ENCODE peak calls at places on chromosomes 11 and 22, in six cellular contexts. H, U, Z, Q, E and K are unnamed samples. For H3K9me3, the result is how much of the 10 kb centered on the place peaks cover.

GRCh38 chr11:118625036-118625690 is 17.7 kb downstream of the PHLDB1 start:
- DNase-seq in H (peak), U (no peak), Z (no peak), Q (no peak), E (no peak), K (no peak)

GRCh38 chr22:28027453-28028448 is 108.7 kb upstream of the PITPNB start:
- DNase-seq in H (peak), U (no peak), Z (no peak), Q (no peak), E (peak), K (no peak)

GRCh38 chr11:99739464-99740089 is 718.8 kb downstream of the CNTN5 start:
- DNase-seq in H (no peak), U (peak), Z (no peak), Q (no peak), E (peak), K (no peak)

GRCh38 chr22:43387815-43388214 is 24.0 kb upstream of the MPPED1 start:
- DNase-seq in H (peak), U (peak), Z (no peak), Q (no peak), E (no peak), K (no peak)

GRCh38 chr11:33643167-33643817 is 57.3 kb downstream of the C11orf91 start:
- DNase-seq in H (no peak), U (peak), Z (no peak), Q (no peak), E (no peak), K (no peak)

GRCh38 chr11:110518809-110519514 is 89.2 kb downstream of the FDX1 start:
- DNase-seq in H (no peak), U (no peak), Z (no peak), Q (no peak), E (peak), K (no peak)

GRCh38 chr22:46052331-46052771 is 75.4 kb upstream of the WNT7B start:
- DNase-seq in H (peak), U (peak), Z (no peak), Q (no peak), E (no peak), K (no peak)

GRCh38 chr11:11502303-11502828 is 119.4 kb downstream of the GALNT18 start:
- DNase-seq in H (no peak), U (no peak), Z (no peak), Q (no peak), E (no peak), K (no peak)

GRCh38 chr11:67545280-67545679 is 22.0 kb upstream of the CABP2 start:
- DNase-seq in H (no peak), U (peak), Z (no peak), Q (no peak), E (peak), K (no peak)

GRCh38 chr22:30241576-30242371 is 4.8 kb downstream of the LIF start:
- DNase-seq in H (no peak), U (no peak), Z (no peak), Q (no peak), E (peak), K (no peak)

GRCh38 chr11:75078233-75078632 is 18.4 kb downstream of the OR2AT4 start:
- DNase-seq in H (no peak), U (no peak), Z (no peak), Q (no peak), E (no peak), K (no peak)

GRCh38 chr22:36546932-36547331 is 18.0 kb upstream of the EIF3D start:
- DNase-seq in H (no peak), U (no peak), Z (no peak), Q (no peak), E (peak), K (no peak)

GRCh38 chr11:6705905-6706535 is 22.9 kb upstream of the MRPL17 start:
- DNase-seq in H (no peak), U (peak), Z (peak), Q (no peak), E (peak), K (peak)

GRCh38 chr22:42938976-42939375 is 76.0 kb downstream of the PACSIN2 start:
- DNase-seq in H (peak), U (peak), Z (no peak), Q (no peak), E (no peak), K (no peak)

GRCh38 chr11:95156916-95157568 is 67.4 kb downstream of the ENDOD1 start:
- DNase-seq in H (peak), U (no peak), Z (no peak), Q (no peak), E (peak), K (no peak)

GRCh38 chr11:72789493-72790131 is 4.2 kb downstream of the STARD10 start:
- DNase-seq in H (no peak), U (no peak), Z (no peak), Q (no peak), E (peak), K (no peak)

GRCh38 chr11:23988381-23989006 is 508.4 kb upstream of the LUZP2 start:
- DNase-seq in H (no peak), U (no peak), Z (no peak), Q (no peak), E (peak), K (no peak)

GRCh38 chr11:68855205-68855978 is 13.7 kb upstream of the CPT1A start:
- DNase-seq in H (peak), U (peak), Z (no peak), Q (no peak), E (peak), K (no peak)

GRCh38 chr22:19738664-19739447 is 15.5 kb downstream of the GP1BB start:
- DNase-seq in H (no peak), U (no peak), Z (no peak), Q (no peak), E (no peak), K (no peak)

GRCh38 chr11:59616396-59616982 is 915 bp upstream of the OSBP start:
- DNase-seq in H (peak), U (no peak), Z (no peak), Q (no peak), E (no peak), K (no peak)

GRCh38 chr11:14411818-14412217 is 52.8 kb upstream of the RRAS2 start:
- DNase-seq in H (no peak), U (peak), Z (no peak), Q (no peak), E (peak), K (no peak)

GRCh38 chr11:1049431-1049891 is 12.9 kb upstream of the MUC6 start:
- DNase-seq in H (peak), U (peak), Z (no peak), Q (no peak), E (no peak), K (no peak)

GRCh38 chr11:133896028-133896427 is 50.7 kb upstream of the SPATA19 start:
- DNase-seq in H (no peak), U (no peak), Z (no peak), Q (no peak), E (no peak), K (no peak)

GRCh38 chr11:78228467-78228866 is 39.7 kb downstream of the USP35 start:
- DNase-seq in H (no peak), U (peak), Z (no peak), Q (no peak), E (peak), K (no peak)

GRCh38 chr22:44590291-44590690 is 92.3 kb upstream of the RTL6 start:
- DNase-seq in H (peak), U (no peak), Z (no peak), Q (no peak), E (no peak), K (no peak)

GRCh38 chr11:119712459-119713360 is 16.3 kb downstream of the NECTIN1 start:
- DNase-seq in H (no peak), U (no peak), Z (no peak), Q (no peak), E (no peak), K (no peak)

GRCh38 chr11:26904114-26904513 is 89.8 kb upstream of the FIBIN start:
- DNase-seq in H (no peak), U (peak), Z (no peak), Q (no peak), E (no peak), K (no peak)

GRCh38 chr11:70498976-70499801 is 100.9 kb downstream of the CTTN start:
- DNase-seq in H (peak), U (no peak), Z (no peak), Q (no peak), E (no peak), K (no peak)

GRCh38 chr11:11845066-11845465 is 3.3 kb downstream of the USP47 start:
- DNase-seq in H (no peak), U (no peak), Z (no peak), Q (no peak), E (no peak), K (no peak)

GRCh38 chr11:118180300-118180703 is 3.9 kb upstream of the SCN2B start:
- DNase-seq in H (no peak), U (peak), Z (no peak), Q (no peak), E (peak), K (peak)

GRCh38 chr22:39457047-39457545 is 284 bp downstream of the MGAT3 start:
- DNase-seq in H (no peak), U (no peak), Z (no peak), Q (no peak), E (no peak), K (no peak)

GRCh38 chr22:45139693-45140092 is 24.0 kb upstream of the NUP50 start:
- DNase-seq in H (no peak), U (no peak), Z (no peak), Q (no peak), E (no peak), K (no peak)

GRCh38 chr11:60625262-60625661 is 74.2 kb upstream of the MS4A8 start:
- DNase-seq in H (no peak), U (peak), Z (no peak), Q (no peak), E (peak), K (no peak)

GRCh38 chr11:110298298-110298765 is 1.9 kb upstream of the RDX start:
- DNase-seq in H (no peak), U (peak), Z (no peak), Q (no peak), E (peak), K (no peak)

GRCh38 chr11:6746086-6746618 is 25.6 kb downstream of the OR2AG2 start:
- DNase-seq in H (no peak), U (no peak), Z (peak), Q (peak), E (peak), K (peak)

GRCh38 chr11:5204787-5205186 is 4.3 kb upstream of the OR51V1 start:
- DNase-seq in H (no peak), U (no peak), Z (no peak), Q (no peak), E (peak), K (no peak)

GRCh38 chr11:6498121-6498520 is 1.0 kb downstream of the DNHD1 start:
- DNase-seq in H (peak), U (no peak), Z (no peak), Q (no peak), E (peak), K (no peak)

DNA sequence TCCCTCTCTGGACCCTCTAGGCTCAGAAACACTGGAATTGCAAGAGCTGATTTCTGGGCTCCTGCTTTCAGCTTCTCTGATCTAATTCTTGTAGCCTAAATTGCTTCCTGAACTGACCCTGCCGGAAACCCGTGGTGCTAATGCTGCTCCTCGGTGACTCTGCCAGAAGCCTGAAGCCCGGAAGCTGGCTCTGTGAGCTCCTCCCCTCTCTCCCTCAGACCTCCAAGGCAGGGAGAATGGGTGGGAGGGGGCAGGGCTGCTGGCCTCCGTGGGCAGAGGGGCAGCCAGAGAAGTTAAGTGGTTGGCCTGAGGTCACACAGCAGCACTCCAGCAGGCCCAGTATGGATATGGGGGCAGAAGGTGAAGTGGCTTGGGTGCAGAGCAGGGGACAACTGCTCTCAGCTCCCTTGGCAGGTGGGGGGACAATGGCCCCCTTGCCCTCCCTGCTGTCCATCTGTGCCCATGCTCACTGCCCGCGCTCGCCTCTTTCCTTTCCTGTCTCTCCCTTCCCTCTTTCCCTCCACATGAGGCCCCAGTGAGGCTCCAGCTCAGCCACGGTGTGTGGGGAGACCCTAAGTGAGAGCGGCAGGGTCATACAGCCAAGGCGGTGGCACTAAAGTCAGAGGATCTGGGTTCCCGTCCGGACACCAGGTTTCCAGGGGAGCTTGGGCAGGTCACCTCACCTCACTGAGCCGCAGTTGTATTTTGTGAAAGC is 16.2 kb downstream of the CAPN5 start:
- DNase-seq in H (peak), U (no peak), Z (peak), Q (no peak), E (peak), K (no peak)
- H3K9me3 ChIP-seq in H (under half), U (under half), Z (under half), Q (under half), E (under half), K (under half)

GRCh38 chr22:17716529-17716928 is 57.7 kb downstream of the BID start:
- DNase-seq in H (no peak), U (no peak), Z (no peak), Q (no peak), E (no peak), K (no peak)
- H3K9me3 ChIP-seq in H (under half), U (under half), Z (under half), Q (under half), E (under half), K (under half)

GRCh38 chr22:16960220-16960883 is 47.7 kb downstream of the GAB4 start:
- DNase-seq in H (peak), U (no peak), Z (no peak), Q (no peak), E (no peak), K (no peak)

GRCh38 chr22:16962501-16962900 is 45.5 kb downstream of the GAB4 start:
- DNase-seq in H (no peak), U (no peak), Z (no peak), Q (no peak), E (no peak), K (no peak)

GRCh38 chr22:16960884-16961249 is 47.2 kb downstream of the GAB4 start:
- DNase-seq in H (no peak), U (no peak), Z (no peak), Q (no peak), E (no peak), K (no peak)

GRCh38 chr22:16963189-16963945 is 44.7 kb downstream of the GAB4 start:
- DNase-seq in H (no peak), U (no peak), Z (no peak), Q (no peak), E (no peak), K (no peak)

GRCh38 chr22:16961477-16962186 is 46.4 kb downstream of the GAB4 start:
- DNase-seq in H (no peak), U (peak), Z (no peak), Q (no peak), E (no peak), K (no peak)
- H3K9me3 ChIP-seq in H (under half), U (under half), Z (under half), Q (under half), E (under half), K (under half)

DNA sequence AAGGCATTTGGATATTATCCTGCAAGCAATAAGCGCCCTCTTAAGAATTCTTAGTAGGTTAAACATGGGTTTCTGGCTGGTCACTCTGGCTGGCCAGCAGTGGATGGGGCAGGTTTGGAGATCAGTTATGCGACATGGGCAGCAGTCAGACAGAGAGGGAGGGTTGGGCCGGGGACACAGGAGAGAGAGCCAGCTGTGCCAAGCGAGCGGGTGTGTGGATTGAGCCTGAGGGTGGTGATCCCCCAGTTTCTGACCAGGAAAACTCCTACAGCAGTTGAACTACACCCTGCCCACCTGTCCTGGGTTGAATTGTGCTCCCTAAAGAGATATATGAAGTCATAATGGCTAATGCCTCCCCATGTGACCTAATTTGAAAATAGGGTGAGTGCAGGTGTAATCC is 671.2 kb downstream of the TBC1D22A start:
- DNase-seq in H (no peak), U (no peak), Z (no peak), Q (no peak), E (no peak), K (no peak)
- H3K9me3 ChIP-seq in H (under half), U (half or more), Z (under half), Q (under half), E (under half), K (under half)

DNA sequence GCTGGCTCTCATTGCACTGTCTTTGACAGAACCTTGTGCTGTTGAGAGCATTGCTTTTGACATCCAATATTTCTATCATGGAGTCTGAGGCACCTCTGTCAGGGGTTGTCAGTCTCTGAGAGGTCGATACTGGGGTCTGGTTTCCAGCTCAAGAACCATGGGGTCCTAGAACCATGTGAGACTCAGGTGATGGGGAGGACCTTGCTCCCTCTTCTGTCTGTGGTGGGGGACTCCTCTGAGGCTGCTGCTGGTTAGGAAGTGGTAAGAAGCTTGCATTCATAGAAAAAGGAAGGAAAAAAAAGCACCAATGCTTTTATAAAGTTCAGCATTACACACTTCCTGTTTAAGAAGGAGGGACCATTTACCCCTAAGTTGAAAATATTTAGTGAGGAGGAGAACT is 91.8 kb upstream of the CD44 start:
- DNase-seq in H (no peak), U (no peak), Z (peak), Q (peak), E (no peak), K (peak)
- H3K9me3 ChIP-seq in H (under half), U (under half), Z (under half), Q (under half), E (under half), K (under half)

GRCh38 chr22:47260551-47260950 is 498.1 kb downstream of the TBC1D22A start:
- DNase-seq in H (no peak), U (no peak), Z (no peak), Q (no peak), E (no peak), K (no peak)

GRCh38 chr22:47267531-47268282 is 505.3 kb downstream of the TBC1D22A start:
- DNase-seq in H (no peak), U (no peak), Z (no peak), Q (no peak), E (no peak), K (no peak)

GRCh38 chr22:47270463-47271135 is 508.1 kb downstream of the TBC1D22A start:
- DNase-seq in H (no peak), U (no peak), Z (no peak), Q (no peak), E (no peak), K (no peak)

GRCh38 chr22:47269689-47270088 is 507.2 kb downstream of the TBC1D22A start:
- DNase-seq in H (peak), U (no peak), Z (no peak), Q (no peak), E (no peak), K (no peak)

DNA sequence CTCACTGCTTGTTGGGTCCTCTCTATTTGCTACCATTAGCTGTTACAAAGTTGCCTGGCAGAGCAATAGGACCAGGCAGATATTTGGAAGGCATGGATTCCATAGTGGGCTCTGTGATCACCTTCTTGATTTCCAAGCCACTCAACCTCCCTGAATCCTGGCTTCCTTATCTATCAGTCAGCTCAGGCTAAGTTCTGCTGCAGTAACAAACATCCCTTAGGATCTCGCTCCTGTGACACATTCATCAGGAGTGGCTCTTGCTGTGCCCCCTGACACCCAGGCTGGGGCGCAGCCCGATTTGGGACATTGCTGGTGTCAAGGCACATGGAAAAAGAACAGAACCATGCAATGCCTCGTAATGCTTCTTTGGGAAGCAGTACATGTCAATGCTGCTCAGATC is 503.9 kb downstream of the TBC1D22A start:
- DNase-seq in H (peak), U (no peak), Z (no peak), Q (no peak), E (no peak), K (no peak)
- H3K9me3 ChIP-seq in H (under half), U (half or more), Z (under half), Q (under half), E (under half), K (under half)

GRCh38 chr11:114622858-114623257 is 27.3 kb upstream of the NXPE4 start:
- DNase-seq in H (no peak), U (no peak), Z (no peak), Q (no peak), E (no peak), K (no peak)
- H3K9me3 ChIP-seq in H (under half), U (half or more), Z (under half), Q (under half), E (under half), K (under half)

DNA sequence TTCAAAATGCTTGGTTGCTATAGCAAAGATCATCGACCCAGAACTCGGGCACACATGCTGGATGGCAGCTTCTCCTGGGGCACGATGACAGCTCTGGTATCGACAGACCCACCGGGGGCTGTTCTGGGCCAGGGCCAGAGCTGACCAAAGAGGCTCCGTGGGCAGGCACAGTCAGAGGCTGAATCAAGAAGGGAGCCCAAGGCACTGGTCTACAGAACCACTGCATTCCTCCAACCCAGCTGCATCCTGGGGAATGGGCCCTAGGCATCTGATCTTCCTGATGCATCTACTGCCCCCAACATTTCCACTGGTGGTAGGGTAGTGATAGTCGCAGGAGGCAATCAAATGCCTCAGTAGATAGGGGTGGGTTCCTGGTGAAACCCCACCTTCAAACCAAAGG is 470.3 kb downstream of the TBC1D22A start:
- DNase-seq in H (no peak), U (no peak), Z (no peak), Q (no peak), E (no peak), K (no peak)
- H3K9me3 ChIP-seq in H (under half), U (half or more), Z (under half), Q (under half), E (under half), K (under half)

GRCh38 chr22:49115186-49115585 is 712.5 kb downstream of the BRD1 start:
- DNase-seq in H (no peak), U (no peak), Z (no peak), Q (no peak), E (no peak), K (no peak)
- H3K9me3 ChIP-seq in H (under half), U (under half), Z (under half), Q (under half), E (under half), K (under half)